ENCODE peak calls at places on chromosomes 4 and X, in eight cellular contexts. V is fibroblast of lung; E is activated T-cell treated with anti-CD3 and anti-CD28 coated beads for 1 hour; C is heart right ventricle; A is progenitor cell of endocrine pancreas; M is T follicular helper cell; R is activated naive CD8-positive, alpha-beta T cell treated with anti-CD3 and anti-CD28 coated beads, Interleukin-2, amount 10 ng/mL, durations not matched to agents 7 days and 5 days; Z is NCI-H2171 treated with DMSO at 0.1 percent for 48 hours. S is an unnamed sample.

GRCh38 chrX:54049801-54050200 is 5.5 kb upstream of the PHF8 start:
- DNase-seq in Z (no peak), M (no peak), V (no peak), C (peak; percentile 3), A (no peak), R (no peak), E (no peak), S (no peak)

GRCh38 chrX:9825129-9825865 is 39.1 kb downstream of the SHROOM2 start:
- DNase-seq in R (no peak), V (no peak), M (no peak), E (no peak), Z (no peak), A (no peak), C (no peak), S (no peak)

GRCh38 chr4:24260922-24261581 is 323.3 kb downstream of the DHX15 start:
- DNase-seq in A (no peak), M (no peak), Z (no peak), E (no peak), R (no peak), V (peak; percentile 75), C (no peak), S (no peak)

GRCh38 chr4:172895699-172896098 is 272.9 kb upstream of the GALNT7 start:
- DNase-seq in A (no peak), V (no peak), C (no peak), Z (no peak), E (no peak), R (no peak), M (no peak), S (no peak)

GRCh38 chr4:1325681-1326635 is 21.1 kb upstream of the UVSSA start:
- DNase-seq in V (no peak), M (no peak), A (no peak), E (no peak), Z (no peak), R (no peak), C (no peak), S (no peak)

GRCh38 chr4:2290488-2290887 is 28.6 kb upstream of the MXD4 start:
- DNase-seq in R (peak; percentile 37), Z (no peak), V (no peak), A (no peak), M (no peak), C (no peak), E (no peak), S (no peak)

GRCh38 chr4:43607827-43608461 is 715.4 kb downstream of the GRXCR1 start:
- DNase-seq in R (no peak), Z (no peak), M (no peak), C (no peak), E (no peak), V (no peak), A (no peak), S (no peak)

GRCh38 chrX:103640401-103641155 is 11.8 kb downstream of the TCEAL1 start:
- DNase-seq in M (no peak), C (no peak), Z (no peak), A (no peak), R (no peak), V (peak; percentile 62), E (no peak), S (peak; percentile 47)

GRCh38 chrX:152831391-152831790 is 528 bp downstream of the NSDHL start:
- DNase-seq in M (no peak), V (no peak), Z (no peak), E (no peak), R (no peak), C (no peak), A (no peak), S (peak; percentile 7)

GRCh38 chr4:57158762-57159161 is 48.6 kb upstream of the IGFBP7 start:
- DNase-seq in R (no peak), Z (no peak), E (no peak), C (no peak), A (no peak), M (no peak), V (peak; percentile 49), S (no peak)

S was measured in adipocyte.